ENCODE peak calls at places on chromosomes 1 and 21, in five cellular contexts. Q, K, B, R and A are unnamed samples. For H3K9me3, the result is how much of the 10 kb centered on the place peaks cover.

GRCh38 chr21:36917487-36918158 is 48.8 kb downstream of the HLCS start:
- DNase-seq in B (no peak), R (peak), Q (peak), K (no peak), A (no peak)

GRCh38 chr1:12069616-12070244 is 6.6 kb downstream of the TNFRSF8 start:
- DNase-seq in Q (no peak), K (no peak), B (no peak), R (no peak), A (no peak)

GRCh38 chr1:90132306-90132705 is 137.4 kb downstream of the ZNF326 start:
- DNase-seq in K (no peak), R (no peak), Q (no peak), B (no peak), A (no peak)

GRCh38 chr1:222996307-222996983 is 146.6 kb downstream of the TLR5 start:
- DNase-seq in K (no peak), B (no peak), Q (no peak), R (no peak), A (no peak)

GRCh38 chr1:42334240-42335049 is 590 bp downstream of the FOXJ3 start:
- DNase-seq in R (peak), K (peak), B (peak), Q (peak), A (peak)

GRCh38 chr1:85027242-85027983 is 20.9 kb downstream of the MCOLN3 start:
- DNase-seq in K (no peak), Q (peak), B (no peak), R (no peak), A (no peak)

GRCh38 chr1:58813801-58814200 is 30.0 kb upstream of the JUN start:
- DNase-seq in K (no peak), B (no peak), Q (no peak), R (no peak), A (no peak)

GRCh38 chr1:192506741-192507155 is 68.8 kb upstream of the RGS1 start:
- DNase-seq in K (no peak), Q (peak), R (peak), B (no peak), A (no peak)

GRCh38 chr1:95098196-95098595 is 19.0 kb upstream of the TLCD4 start:
- DNase-seq in B (no peak), K (no peak), Q (no peak), R (no peak), A (no peak)

GRCh38 chr1:104387716-104388508 is 638.2 kb downstream of the AMY1C start:
- DNase-seq in Q (no peak), R (no peak), B (no peak), K (no peak), A (no peak)

GRCh38 chr1:211332839-211333238 is 6.2 kb downstream of the TRAF5 start:
- DNase-seq in R (no peak), Q (no peak), B (no peak), K (no peak), A (no peak)

GRCh38 chr1:14737561-14738094 is 139.1 kb downstream of the KAZN start:
- DNase-seq in B (no peak), R (no peak), K (no peak), Q (no peak), A (no peak)

GRCh38 chr1:11414921-11415538 is 63.9 kb upstream of the DISP3 start:
- DNase-seq in B (no peak), R (no peak), Q (no peak), K (no peak), A (no peak)

GRCh38 chr1:201632364-201632952 is 93.5 kb downstream of the NAV1 start:
- DNase-seq in B (no peak), R (no peak), Q (no peak), K (no peak), A (no peak)

GRCh38 chr1:41362357-41362721 is 1.1 kb downstream of the FOXO6 start:
- DNase-seq in K (no peak), B (no peak), R (no peak), Q (no peak), A (no peak)

GRCh38 chr1:223652436-223652901 is 13.0 kb downstream of the CAPN8 start:
- DNase-seq in R (no peak), B (peak), Q (peak), K (no peak), A (no peak)

GRCh38 chr21:41681939-41682718 is 84.7 kb downstream of the RIPK4 start:
- DNase-seq in K (no peak), Q (no peak), R (no peak), B (no peak), A (no peak)

GRCh38 chr1:67053785-67054759 is at the start of gene SLC35D1:
- DNase-seq in Q (peak), B (peak), K (peak), R (peak), A (no peak)

GRCh38 chr1:156067262-156067661 is 6.3 kb downstream of the RAB25 start:
- DNase-seq in K (no peak), B (no peak), R (no peak), Q (no peak), A (no peak)

GRCh38 chr1:4696753-4697152 is 42.3 kb downstream of the AJAP1 start:
- DNase-seq in B (no peak), R (no peak), Q (no peak), K (no peak), A (no peak)

GRCh38 chr1:116151739-116152576 is 40.8 kb downstream of the MAB21L3 start:
- DNase-seq in R (peak), B (peak), K (no peak), Q (peak), A (peak)

GRCh38 chr1:113396585-113396984 is 6.3 kb downstream of the MAGI3 start:
- DNase-seq in R (peak), B (peak), Q (no peak), K (no peak), A (no peak)

GRCh38 chr1:202063093-202063492 is 52.7 kb downstream of the ELF3 start:
- DNase-seq in Q (peak), K (no peak), R (no peak), B (no peak), A (no peak)

GRCh38 chr1:161706483-161707347 is at the start of gene FCRLA:
- DNase-seq in B (peak), K (no peak), Q (no peak), R (no peak), A (no peak)

GRCh38 chr21:45383615-45384201 is 21.3 kb upstream of the COL18A1 start:
- DNase-seq in Q (no peak), K (no peak), R (no peak), B (no peak), A (no peak)

GRCh38 chr1:15680131-15680530 is 4.0 kb upstream of the PLEKHM2 start:
- DNase-seq in R (no peak), K (no peak), Q (no peak), B (peak), A (no peak)

GRCh38 chr1:232515706-232516105 is 114.2 kb downstream of the SIPA1L2 start:
- DNase-seq in R (no peak), Q (no peak), K (no peak), B (no peak), A (no peak)

GRCh38 chr21:29232601-29233541 is 65.9 kb upstream of the BACH1 start:
- DNase-seq in R (no peak), Q (no peak), B (peak), K (no peak), A (no peak)

GRCh38 chr1:29709711-29710169 is 473.4 kb downstream of the PTPRU start:
- DNase-seq in B (peak), Q (no peak), K (no peak), R (no peak), A (no peak)

GRCh38 chr1:27635410-27636142 is 591 bp upstream of the FGR start:
- DNase-seq in K (no peak), R (no peak), Q (no peak), B (no peak), A (no peak)

GRCh38 chr21:32624726-32625125 is 12.5 kb upstream of the CFAP298 start:
- DNase-seq in B (peak), Q (no peak), K (no peak), R (no peak), A (no peak)

GRCh38 chr1:69315416-69315815 is 252.3 kb upstream of the LRRC7 start:
- DNase-seq in K (no peak), Q (no peak), R (no peak), B (no peak), A (no peak)

GRCh38 chr21:42314616-42315295 is 453 bp downstream of the TFF3 start:
- DNase-seq in R (no peak), Q (no peak), B (no peak), K (no peak), A (no peak)

GRCh38 chr1:62841587-62842169 is 57.7 kb downstream of the ATG4C start:
- DNase-seq in B (peak), Q (peak), K (no peak), R (peak), A (no peak)

GRCh38 chr1:10980094-10980577 is 32.3 kb upstream of the TARDBP start:
- DNase-seq in Q (peak), R (no peak), B (peak), K (peak), A (no peak)

GRCh38 chr1:208942394-208942793 is 641.1 kb upstream of the CAMK1G start:
- DNase-seq in K (no peak), Q (no peak), B (peak), R (no peak), A (no peak)

GRCh38 chr1:29985376-29985945 is 737.9 kb downstream of the MATN1 start:
- DNase-seq in B (no peak), R (no peak), K (no peak), Q (no peak), A (peak)

GRCh38 chr21:29287383-29287782 is 11.3 kb upstream of the BACH1 start:
- DNase-seq in B (no peak), R (no peak), K (no peak), Q (no peak), A (no peak)

GRCh38 chr1:143625886-143626285 is 345.9 kb downstream of the FAM72C start:
- DNase-seq in K (no peak), Q (no peak), R (no peak), B (no peak), A (no peak)

DNA sequence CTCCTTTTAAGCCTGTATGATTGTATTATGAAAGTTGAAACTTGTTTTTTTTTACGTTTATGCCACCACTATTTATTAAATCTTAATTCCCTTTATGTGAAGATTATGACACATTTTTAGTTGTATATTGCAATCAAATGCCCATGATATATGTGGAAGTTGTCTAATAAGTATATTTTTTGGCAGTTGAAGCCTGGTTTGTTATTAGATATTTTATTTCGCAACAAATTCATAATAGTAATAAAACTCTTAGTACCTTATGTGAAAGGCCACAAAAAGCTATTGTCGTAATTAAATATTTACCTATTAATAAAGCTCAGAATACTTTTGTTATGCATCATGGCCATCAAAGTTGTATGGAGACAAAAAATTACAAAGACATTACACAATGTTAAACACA is 386.8 kb downstream of the NCAM2 start:
- DNase-seq in Q (no peak), K (no peak), R (no peak), B (no peak), A (no peak)
- H3K9me3 ChIP-seq in Q (under half), K (under half), R (under half), B (under half), A (under half)

DNA sequence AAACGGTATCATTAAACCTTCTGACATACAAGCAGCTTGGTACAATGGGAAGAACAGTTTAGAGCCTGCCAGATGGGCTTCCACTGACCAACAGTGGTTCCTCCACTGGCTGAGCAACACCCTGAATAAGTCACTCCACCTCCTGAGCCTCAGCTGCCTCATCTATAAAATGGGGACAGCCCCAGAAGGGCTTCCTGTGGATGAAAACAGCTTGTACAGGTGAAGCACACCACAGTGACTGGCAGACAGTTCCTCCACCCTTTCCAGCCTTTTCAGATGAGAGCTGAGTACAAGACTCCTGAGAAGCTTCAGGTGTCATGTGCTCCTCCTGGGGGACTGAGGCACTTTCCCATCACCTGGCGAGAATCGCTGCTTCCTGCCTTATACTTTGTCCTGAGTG is 2.1 kb downstream of the CAPZB start:
- DNase-seq in Q (no peak), K (no peak), B (no peak), R (no peak), A (no peak)
- H3K4me3 ChIP-seq in Q (peak), K (peak), B (peak), R (peak), A (peak)

DNA sequence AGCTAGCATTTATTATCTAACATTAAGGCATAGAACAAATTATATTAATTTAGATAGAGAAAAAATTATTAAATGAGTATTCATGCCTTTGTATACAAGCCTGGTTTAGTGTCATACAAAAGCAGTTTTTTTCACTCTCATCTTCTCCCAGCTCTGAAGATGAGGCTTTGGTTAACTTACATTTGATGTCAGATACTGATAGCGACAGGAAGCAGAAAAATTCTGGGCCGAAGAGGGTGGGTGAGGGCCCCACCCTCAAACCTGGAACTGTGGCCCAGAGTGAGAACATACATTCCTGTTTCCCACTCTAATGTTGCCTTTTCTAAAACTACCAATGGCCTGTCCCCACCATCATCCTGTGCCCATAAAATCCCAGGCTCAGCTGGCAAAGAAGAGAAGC is 15.0 kb downstream of the OR2T1 start:
- DNase-seq in K (no peak), Q (no peak), R (no peak), B (no peak), A (no peak)
- H3K9me3 ChIP-seq in K (under half), Q (under half), R (under half), B (under half), A (under half)

DNA sequence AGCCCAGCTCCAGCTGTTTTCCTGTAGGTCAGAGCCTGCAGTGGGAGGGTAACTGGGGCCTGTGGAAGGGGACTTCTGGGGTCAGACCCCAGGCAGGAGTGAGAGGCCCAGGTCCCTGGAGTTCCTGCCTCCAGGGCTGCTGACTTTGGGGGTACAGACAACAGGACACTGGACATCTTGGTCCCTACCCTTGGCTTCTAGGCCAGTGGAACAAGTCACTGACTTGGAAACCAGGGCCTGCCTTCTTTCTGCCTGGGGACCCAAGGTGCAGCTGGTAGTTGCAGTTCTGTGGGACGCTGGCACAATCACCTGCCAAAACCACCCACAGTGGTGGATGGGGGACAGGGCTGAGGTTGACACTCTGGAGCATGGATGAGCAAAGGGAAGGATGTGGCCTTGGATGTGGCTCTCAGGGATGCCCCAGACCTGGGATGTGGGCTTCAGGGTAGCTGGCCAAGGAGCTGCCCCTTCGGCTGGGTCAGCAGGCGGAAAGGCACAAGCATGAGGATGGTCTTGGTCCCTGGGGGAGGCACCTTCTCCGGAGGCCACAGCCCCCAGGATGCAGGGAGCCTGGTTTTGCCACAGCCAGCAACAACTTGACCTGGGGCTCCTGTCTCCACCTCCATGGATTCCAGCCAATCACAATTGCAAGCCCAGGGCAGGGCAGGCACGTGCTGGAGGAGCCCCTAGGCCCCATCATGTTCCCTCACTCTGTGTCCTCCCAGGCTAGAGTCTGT is 5.8 kb downstream of the JMJD4 start:
- DNase-seq in R (no peak), Q (no peak), K (no peak), B (no peak), A (no peak)
- H3K4me3 ChIP-seq in R (peak), Q (peak), K (peak), B (peak), A (peak)

GRCh38 chr1:247047260-247047659 is 31.4 kb downstream of the ZNF670 start:
- DNase-seq in K (no peak), Q (no peak), R (no peak), B (no peak), A (no peak)
- H3K9me3 ChIP-seq in K (under half), Q (half or more), R (half or more), B (under half), A (under half)

GRCh38 chr1:22461100-22461499 is 9.4 kb downstream of the ZBTB40 start:
- DNase-seq in R (no peak), B (no peak), K (no peak), Q (no peak), A (no peak)

GRCh38 chr1:22465018-22465565 is 13.4 kb downstream of the ZBTB40 start:
- DNase-seq in Q (no peak), B (no peak), K (no peak), R (no peak), A (no peak)

GRCh38 chr1:22457836-22458235 is 6.2 kb downstream of the ZBTB40 start:
- DNase-seq in B (no peak), K (no peak), Q (no peak), R (no peak), A (no peak)

GRCh38 chr1:22462928-22463327 is 11.3 kb downstream of the ZBTB40 start:
- DNase-seq in R (no peak), Q (no peak), K (no peak), B (no peak), A (no peak)

DNA sequence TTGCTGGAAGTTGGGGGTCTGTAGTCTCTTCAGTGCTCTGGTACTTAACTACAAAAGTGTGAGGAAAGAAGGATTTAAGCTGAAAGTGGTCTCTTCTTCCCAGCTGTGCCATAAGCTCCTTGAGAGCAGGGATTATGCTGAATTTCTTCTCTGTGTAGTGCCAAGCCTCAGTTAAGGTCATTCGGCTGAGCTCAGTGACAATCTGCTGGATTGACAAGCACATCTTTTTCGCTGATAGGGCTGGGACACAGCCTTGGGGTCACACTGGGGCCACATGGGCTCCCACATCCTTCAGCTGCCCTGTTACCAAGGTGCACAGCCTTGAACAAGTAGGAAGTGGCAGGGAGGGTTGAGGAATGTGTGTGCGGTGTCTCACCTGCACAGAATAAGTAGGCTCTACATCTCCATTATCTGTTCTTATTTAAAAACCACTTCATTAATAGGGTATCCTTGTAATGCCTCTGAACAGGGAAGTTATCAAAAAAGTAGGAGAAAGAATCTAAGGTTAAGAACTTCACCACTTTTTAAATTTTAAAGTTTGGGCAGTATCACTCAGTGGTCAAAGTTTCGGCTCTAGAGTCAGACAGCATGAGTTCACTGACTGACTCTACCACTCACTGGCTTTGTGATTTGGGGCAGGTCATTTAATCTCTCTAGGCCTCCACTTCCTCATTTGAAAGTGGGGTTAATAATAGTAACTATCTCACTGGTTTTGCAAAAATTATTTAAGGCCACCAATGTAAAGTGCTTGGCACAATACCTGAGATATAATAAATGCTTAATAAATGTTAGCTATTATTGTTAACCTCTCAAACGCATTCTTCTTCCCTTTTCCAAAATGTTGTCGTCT is 10.3 kb downstream of the ZBTB40 start:
- DNase-seq in Q (peak), R (no peak), B (no peak), K (no peak), A (no peak)
- H3K4me3 ChIP-seq in Q (no peak), R (no peak), B (no peak), K (no peak), A (no peak)

GRCh38 chr1:152462636-152463035 is 48.0 kb upstream of the LCE5A start:
- DNase-seq in Q (no peak), R (no peak), K (no peak), B (no peak), A (peak)

GRCh38 chr1:152458384-152459185 is 44.5 kb upstream of the CRNN start:
- DNase-seq in B (peak), R (peak), Q (peak), K (peak), A (peak)

GRCh38 chr1:152459596-152460528 is 45.8 kb upstream of the CRNN start:
- DNase-seq in B (peak), R (peak), K (peak), Q (peak), A (peak)

GRCh38 chr1:152461544-152461943 is 47.5 kb upstream of the CRNN start:
- DNase-seq in R (no peak), Q (peak), B (peak), K (no peak), A (no peak)

DNA sequence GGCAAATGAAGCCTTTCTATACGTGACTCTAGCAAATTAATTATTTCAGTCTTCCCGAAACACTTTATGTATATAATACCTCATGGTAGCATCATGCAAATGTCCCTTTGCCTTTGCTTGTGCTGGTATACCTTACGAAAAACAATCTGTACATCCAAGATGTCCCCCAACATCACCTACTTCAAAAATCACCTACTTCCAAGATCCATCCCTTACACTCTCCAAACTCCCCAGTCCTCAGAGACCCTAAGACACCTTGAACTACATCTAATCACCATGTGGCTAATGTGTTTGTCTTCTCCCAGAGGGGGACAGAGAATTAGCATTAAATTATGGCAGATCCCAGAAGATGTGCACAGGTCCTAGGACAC is 46.5 kb upstream of the CRNN start:
- DNase-seq in R (no peak), Q (no peak), K (no peak), B (no peak), A (peak)
- H3K9me3 ChIP-seq in R (under half), Q (under half), K (under half), B (under half), A (under half)